ENCODE peak calls at places on chromosomes 13 and 19, in five cellular contexts. H is activated naive CD4-positive, alpha-beta T cell; B is NCI-H1436; I is activated T-cell treated with anti-CD3 and anti-CD28 coated beads, Interleukin-2, amount 50 U/mL, for 72 hours; V is NCI-H1105. R is an unnamed sample.

GRCh38 chr13:23796546-23796945 is 92.7 kb downstream of the MIPEP start:
- DNase-seq in H (no peak), B (no peak), I (no peak), V (no peak), R (no peak)

GRCh38 chr19:39365531-39365930 is 23.3 kb downstream of the SAMD4B start:
- DNase-seq in H (no peak), B (no peak), I (no peak), V (no peak), R (no peak)

GRCh38 chr19:53849237-53849676 is 18.4 kb upstream of the MYADM start:
- DNase-seq in H (no peak), B (no peak), I (no peak), V (no peak), R (no peak)

GRCh38 chr13:102561933-102562332 is 34.9 kb upstream of the TPP2 start:
- DNase-seq in H (no peak), B (no peak), I (no peak), V (no peak), R (no peak)

GRCh38 chr13:49754146-49754545 is 38.3 kb downstream of the KPNA3 start:
- DNase-seq in H (no peak), B (no peak), I (no peak), V (no peak), R (no peak)

GRCh38 chr13:45195421-45195820 is 5.4 kb downstream of the KCTD4 start:
- DNase-seq in H (no peak), B (no peak), I (no peak), V (no peak), R (no peak)

GRCh38 chr19:18500376-18500775 is 21.5 kb downstream of the ELL start:
- DNase-seq in H (no peak), B (no peak), I (no peak), V (no peak), R (no peak)

GRCh38 chr13:44140146-44140545 is 233.5 kb upstream of the SERP2 start:
- DNase-seq in H (no peak), B (peak), I (no peak), V (peak), R (no peak)

GRCh38 chr13:74134777-74135305 is 637 bp upstream of the KLF12 start:
- DNase-seq in H (peak), B (peak), I (peak), V (peak), R (peak)

GRCh38 chr13:33204130-33204927 is 81.2 kb downstream of the STARD13 start:
- DNase-seq in H (no peak), B (no peak), I (no peak), V (no peak), R (no peak)

GRCh38 chr13:31896427-31896826 is 135.1 kb upstream of the FRY start:
- DNase-seq in H (no peak), B (peak), I (no peak), V (no peak), R (no peak)

GRCh38 chr19:39307233-39307821 is 11.1 kb downstream of the IFNL1 start:
- DNase-seq in H (no peak), B (peak), I (no peak), V (peak), R (no peak)

GRCh38 chr19:32930567-32930966 is 41.2 kb downstream of the CEP89 start:
- DNase-seq in H (no peak), B (no peak), I (no peak), V (no peak), R (no peak)

GRCh38 chr13:82654851-82655517 is 1227.3 kb downstream of the SLITRK1 start:
- DNase-seq in H (no peak), B (no peak), I (no peak), V (no peak), R (no peak)

GRCh38 chr13:61275251-61275650 is 140.4 kb downstream of the PCDH20 start:
- DNase-seq in H (no peak), B (no peak), I (no peak), V (no peak), R (no peak)

GRCh38 chr13:114130708-114131580 is 1.5 kb downstream of the RASA3 start:
- DNase-seq in H (peak), B (no peak), I (peak), V (no peak), R (peak)

GRCh38 chr19:48752511-48753365 is at the start of gene FUT1:
- DNase-seq in H (peak), B (peak), I (peak), V (peak), R (no peak)

GRCh38 chr13:44735806-44736205 is 159.7 kb upstream of the TSC22D1 start:
- DNase-seq in H (no peak), B (no peak), I (no peak), V (no peak), R (no peak)

GRCh38 chr19:1313695-1314613 is 28.3 kb downstream of the EFNA2 start:
- DNase-seq in H (no peak), B (no peak), I (no peak), V (no peak), R (no peak)

GRCh38 chr13:98480915-98481510 is 95.9 kb downstream of the STK24 start:
- DNase-seq in H (no peak), B (no peak), I (peak), V (no peak), R (no peak)

GRCh38 chr19:55018216-55018615 is 19.8 kb downstream of the GP6 start:
- DNase-seq in H (no peak), B (no peak), I (no peak), V (no peak), R (no peak)

GRCh38 chr19:46000497-46001246 is 5.4 kb downstream of the CCDC61 start:
- DNase-seq in H (peak), B (peak), I (peak), V (peak), R (peak)

GRCh38 chr19:52211926-52212571 is 22.2 kb downstream of the PPP2R1A start:
- DNase-seq in H (no peak), B (no peak), I (no peak), V (no peak), R (no peak)

GRCh38 chr13:74464656-74465055 is 330.5 kb upstream of the KLF12 start:
- DNase-seq in H (no peak), B (no peak), I (no peak), V (no peak), R (no peak)

GRCh38 chr13:113115363-113116205 is 7.0 kb upstream of the F10 start:
- DNase-seq in H (no peak), B (no peak), I (no peak), V (no peak), R (no peak)

GRCh38 chr19:28534740-28535351 is 678.1 kb downstream of the UQCRFS1 start:
- DNase-seq in H (no peak), B (no peak), I (no peak), V (no peak), R (no peak)

GRCh38 chr19:34067861-34068271 is 104.4 kb upstream of the LSM14A start:
- DNase-seq in H (no peak), B (no peak), I (no peak), V (no peak), R (no peak)

GRCh38 chr19:51123381-51124186 is 1.1 kb upstream of the SIGLEC9 start:
- DNase-seq in H (peak), B (no peak), I (peak), V (no peak), R (peak)